ENCODE peak calls at places on chromosomes 3 and 15, in six cellular contexts. One of them, this sample, is unnamed.

GRCh38 chr3:192929146-192929545 is 11.5 kb upstream of the MB21D2 start:
- DNase-seq in A549: peak
- DNase-seq in cardiac muscle cell: no peak
- DNase-seq in substantia nigra: no peak
- DNase-seq in left lung: no peak
- DNase-seq in AG04450: no peak
- DNase-seq in this sample: no peak

GRCh38 chr3:139312959-139313358 is 30.9 kb upstream of the MRPS22 start:
- DNase-seq in left lung: no peak
- DNase-seq in AG04450: no peak
- DNase-seq in A549: peak
- DNase-seq in cardiac muscle cell: peak
- DNase-seq in substantia nigra: no peak
- DNase-seq in this sample: peak

GRCh38 chr3:153456831-153457545 is 295.0 kb downstream of the RAP2B start:
- DNase-seq in A549: no peak
- DNase-seq in substantia nigra: no peak
- DNase-seq in cardiac muscle cell: no peak
- DNase-seq in AG04450: no peak
- DNase-seq in left lung: no peak
- DNase-seq in this sample: no peak

GRCh38 chr15:85865070-85865684 is 70.5 kb upstream of the KLHL25 start:
- DNase-seq in AG04450: no peak
- DNase-seq in left lung: no peak
- DNase-seq in cardiac muscle cell: peak
- DNase-seq in A549: peak
- DNase-seq in substantia nigra: peak
- DNase-seq in this sample: no peak

GRCh38 chr3:129013491-129013891 is 12.4 kb downstream of the EFCC1 start:
- DNase-seq in A549: peak
- DNase-seq in left lung: no peak
- DNase-seq in substantia nigra: no peak
- DNase-seq in AG04450: no peak
- DNase-seq in cardiac muscle cell: no peak
- DNase-seq in this sample: no peak

GRCh38 chr15:40149339-40149738 is 11.5 kb upstream of the BUB1B start:
- DNase-seq in AG04450: no peak
- DNase-seq in substantia nigra: no peak
- DNase-seq in cardiac muscle cell: no peak
- DNase-seq in A549: no peak
- DNase-seq in left lung: no peak
- DNase-seq in this sample: no peak

GRCh38 chr3:76198086-76198485 is 412.7 kb upstream of the ZNF717 start:
- DNase-seq in left lung: no peak
- DNase-seq in A549: no peak
- DNase-seq in AG04450: no peak
- DNase-seq in substantia nigra: no peak
- DNase-seq in cardiac muscle cell: no peak
- DNase-seq in this sample: no peak

GRCh38 chr3:47380026-47380600 is 708 bp upstream of the PTPN23 start:
- DNase-seq in cardiac muscle cell: no peak
- DNase-seq in AG04450: no peak
- DNase-seq in left lung: no peak
- DNase-seq in A549: no peak
- DNase-seq in substantia nigra: no peak
- DNase-seq in this sample: no peak

GRCh38 chr15:78685157-78685830 is 44.3 kb upstream of the CHRNB4 start:
- DNase-seq in AG04450: no peak
- DNase-seq in left lung: no peak
- DNase-seq in cardiac muscle cell: no peak
- DNase-seq in substantia nigra: no peak
- DNase-seq in A549: no peak
- DNase-seq in this sample: no peak

GRCh38 chr3:184316792-184317191 is 2.4 kb downstream of the EIF4G1 start:
- DNase-seq in left lung: no peak
- DNase-seq in A549: no peak
- DNase-seq in AG04450: no peak
- DNase-seq in substantia nigra: no peak
- DNase-seq in cardiac muscle cell: no peak
- DNase-seq in this sample: no peak

GRCh38 chr3:29331830-29332637 is 51.2 kb downstream of the RBMS3 start:
- DNase-seq in left lung: no peak
- DNase-seq in substantia nigra: no peak
- DNase-seq in AG04450: no peak
- DNase-seq in A549: peak
- DNase-seq in cardiac muscle cell: no peak
- DNase-seq in this sample: peak

GRCh38 chr3:9500108-9501050 is 53.2 kb downstream of the LHFPL4 start:
- DNase-seq in substantia nigra: peak
- DNase-seq in left lung: peak
- DNase-seq in A549: peak
- DNase-seq in cardiac muscle cell: peak
- DNase-seq in AG04450: no peak
- DNase-seq in this sample: peak

GRCh38 chr3:4793311-4793710 is 185.9 kb upstream of the BHLHE40 start:
- DNase-seq in A549: no peak
- DNase-seq in cardiac muscle cell: no peak
- DNase-seq in left lung: no peak
- DNase-seq in AG04450: no peak
- DNase-seq in substantia nigra: no peak
- DNase-seq in this sample: no peak

GRCh38 chr15:77034620-77035467 is 36.1 kb downstream of the TSPAN3 start:
- DNase-seq in left lung: peak
- DNase-seq in AG04450: no peak
- DNase-seq in substantia nigra: no peak
- DNase-seq in cardiac muscle cell: no peak
- DNase-seq in A549: no peak
- DNase-seq in this sample: no peak

GRCh38 chr3:100525753-100526612 is 33.6 kb downstream of the TMEM45A start:
- DNase-seq in left lung: peak
- DNase-seq in cardiac muscle cell: peak
- DNase-seq in A549: peak
- DNase-seq in substantia nigra: no peak
- DNase-seq in AG04450: no peak
- DNase-seq in this sample: peak

GRCh38 chr3:50380375-50381085 is 21.2 kb upstream of the TMEM115 start:
- DNase-seq in substantia nigra: no peak
- DNase-seq in cardiac muscle cell: no peak
- DNase-seq in left lung: no peak
- DNase-seq in AG04450: no peak
- DNase-seq in A549: no peak
- DNase-seq in this sample: no peak

GRCh38 chr15:72790302-72790955 is 6.9 kb upstream of the ADPGK start:
- DNase-seq in AG04450: no peak
- DNase-seq in left lung: no peak
- DNase-seq in A549: no peak
- DNase-seq in substantia nigra: no peak
- DNase-seq in cardiac muscle cell: no peak
- DNase-seq in this sample: no peak

GRCh38 chr3:64943861-64944260 is 256.1 kb upstream of the ADAMTS9 start:
- DNase-seq in cardiac muscle cell: no peak
- DNase-seq in left lung: no peak
- DNase-seq in substantia nigra: no peak
- DNase-seq in A549: no peak
- DNase-seq in AG04450: no peak
- DNase-seq in this sample: no peak

GRCh38 chr3:55486857-55487375 is at the start of gene WNT5A:
- DNase-seq in left lung: no peak
- DNase-seq in A549: peak
- DNase-seq in cardiac muscle cell: peak
- DNase-seq in substantia nigra: peak
- DNase-seq in AG04450: no peak
- DNase-seq in this sample: no peak

GRCh38 chr3:70973558-70973957 is 610.0 kb downstream of the FOXP1 start:
- DNase-seq in AG04450: no peak
- DNase-seq in substantia nigra: no peak
- DNase-seq in left lung: no peak
- DNase-seq in cardiac muscle cell: peak
- DNase-seq in A549: peak
- DNase-seq in this sample: peak

GRCh38 chr15:59400103-59400813 is 27.6 kb upstream of the MYO1E start:
- DNase-seq in cardiac muscle cell: no peak
- DNase-seq in AG04450: no peak
- DNase-seq in A549: no peak
- DNase-seq in substantia nigra: no peak
- DNase-seq in left lung: no peak
- DNase-seq in this sample: no peak

GRCh38 chr3:134751831-134752230 is 43.2 kb upstream of the EPHB1 start:
- DNase-seq in substantia nigra: no peak
- DNase-seq in AG04450: no peak
- DNase-seq in A549: no peak
- DNase-seq in left lung: no peak
- DNase-seq in cardiac muscle cell: peak
- DNase-seq in this sample: no peak

GRCh38 chr15:39411102-39411989 is 169.5 kb upstream of the THBS1 start:
- DNase-seq in left lung: no peak
- DNase-seq in A549: no peak
- DNase-seq in AG04450: no peak
- DNase-seq in cardiac muscle cell: peak
- DNase-seq in substantia nigra: no peak
- DNase-seq in this sample: peak

GRCh38 chr3:32284443-32284842 is 46.0 kb downstream of the CMTM8 start:
- DNase-seq in cardiac muscle cell: no peak
- DNase-seq in substantia nigra: no peak
- DNase-seq in left lung: no peak
- DNase-seq in A549: no peak
- DNase-seq in AG04450: no peak
- DNase-seq in this sample: no peak

GRCh38 chr15:30042556-30042955 is 40.2 kb upstream of the GOLGA8J start:
- DNase-seq in cardiac muscle cell: peak
- DNase-seq in A549: no peak
- DNase-seq in AG04450: no peak
- DNase-seq in left lung: no peak
- DNase-seq in substantia nigra: no peak
- DNase-seq in this sample: no peak

GRCh38 chr3:11638669-11639402 is 4.9 kb downstream of the VGLL4 start:
- DNase-seq in left lung: no peak
- DNase-seq in AG04450: no peak
- DNase-seq in substantia nigra: no peak
- DNase-seq in A549: no peak
- DNase-seq in cardiac muscle cell: no peak
- DNase-seq in this sample: no peak

DNA sequence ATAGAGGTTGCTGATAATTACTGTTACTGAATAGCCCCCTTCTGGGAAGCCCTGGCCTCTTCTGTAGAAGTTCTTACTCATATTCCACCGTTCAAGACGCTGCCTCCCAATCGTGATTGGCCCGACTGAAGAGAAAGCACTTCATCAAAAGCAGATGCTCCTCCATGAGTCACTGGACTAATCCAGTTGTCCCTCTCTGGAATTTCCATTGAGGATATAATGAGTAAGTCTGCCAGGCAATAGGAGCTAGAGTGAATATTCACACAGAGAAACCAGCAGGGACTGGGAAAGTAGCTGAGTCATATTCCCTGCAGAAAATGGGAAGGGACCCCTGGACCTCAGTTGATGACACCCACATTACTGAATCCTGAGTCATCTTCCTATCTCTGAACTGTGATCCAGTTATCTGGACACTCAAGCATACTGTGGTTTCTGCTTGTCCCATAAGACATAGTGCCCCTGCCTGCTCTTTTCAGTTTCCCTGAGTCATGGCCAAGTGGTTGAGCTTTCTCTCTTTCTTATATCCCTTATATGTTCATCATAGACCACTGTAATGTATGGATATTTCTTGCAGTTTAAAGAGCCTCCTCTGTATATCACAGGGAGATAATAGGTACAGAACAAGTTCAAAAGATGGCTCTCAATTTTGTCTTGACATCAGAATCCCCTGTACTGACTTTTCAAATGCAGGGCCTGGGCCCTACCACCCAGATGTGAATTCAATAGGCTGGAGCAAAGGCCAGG is 151.2 kb upstream of the CDIN1 start:
- DNase-seq in A549: peak
- DNase-seq in substantia nigra: no peak
- DNase-seq in left lung: no peak
- DNase-seq in AG04450: peak
- DNase-seq in cardiac muscle cell: peak
- DNase-seq in this sample: peak
- H3K27ac ChIP-seq in A549: peak
- H3K27ac ChIP-seq in substantia nigra: no peak
- H3K27ac ChIP-seq in left lung: no peak
- H3K27ac ChIP-seq in AG04450: peak
- H3K27ac ChIP-seq in cardiac muscle cell: no peak
- H3K27ac ChIP-seq in this sample: peak

DNA sequence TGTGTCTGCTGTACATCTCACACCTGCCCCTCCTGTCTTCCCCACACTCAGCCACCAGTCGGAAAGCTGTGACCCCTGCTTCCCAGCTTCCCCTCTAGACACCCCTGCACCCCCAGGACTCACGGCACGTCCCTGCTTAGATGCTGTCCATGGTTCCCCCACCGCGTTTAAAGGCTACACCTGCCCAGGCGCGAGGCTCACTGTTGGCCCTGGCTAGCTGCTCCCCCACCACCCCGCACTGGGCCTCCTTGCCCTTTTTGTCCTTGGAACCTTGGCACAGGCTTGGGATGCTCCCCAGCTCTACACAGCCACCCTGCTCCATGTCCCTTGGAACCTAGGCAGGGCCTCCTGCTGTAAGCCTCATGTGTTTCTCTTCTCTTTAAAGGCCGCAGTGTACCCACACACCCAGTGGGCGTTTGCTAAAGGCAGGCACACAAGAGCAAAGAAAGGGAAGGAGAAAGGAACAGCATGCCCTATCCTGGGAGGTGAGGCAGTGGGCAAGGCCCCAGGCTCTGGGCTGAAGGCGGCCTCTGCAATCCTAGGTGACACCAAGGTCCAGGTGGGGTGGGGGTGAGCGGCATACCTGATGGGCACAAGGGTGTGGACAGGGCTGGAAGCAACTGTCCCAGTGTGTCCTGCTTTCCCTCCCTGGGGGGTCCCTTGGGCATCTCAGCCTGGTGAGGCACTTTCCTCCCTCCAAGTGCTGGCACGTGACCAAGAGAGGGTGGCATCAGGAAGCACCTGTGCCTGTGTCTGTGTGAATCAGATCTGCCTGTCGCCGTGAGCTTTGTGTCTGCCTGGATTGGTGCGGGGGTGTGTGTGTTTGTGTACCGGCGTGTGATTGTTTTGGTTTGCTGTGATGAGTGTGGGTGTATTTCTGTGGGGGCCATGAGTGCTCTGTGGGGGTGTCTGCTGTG is 54.4 kb downstream of the TPRA1 start:
- DNase-seq in AG04450: no peak
- DNase-seq in cardiac muscle cell: no peak
- DNase-seq in A549: no peak
- DNase-seq in substantia nigra: no peak
- DNase-seq in left lung: no peak
- DNase-seq in this sample: no peak
- H3K27ac ChIP-seq in AG04450: no peak
- H3K27ac ChIP-seq in cardiac muscle cell: no peak
- H3K27ac ChIP-seq in A549: no peak
- H3K27ac ChIP-seq in substantia nigra: no peak
- H3K27ac ChIP-seq in left lung: no peak
- H3K27ac ChIP-seq in this sample: no peak

GRCh38 chr15:33126559-33127290 is 67.8 kb downstream of the FMN1 start:
- DNase-seq in cardiac muscle cell: peak
- DNase-seq in AG04450: peak
- DNase-seq in left lung: peak
- DNase-seq in A549: peak
- DNase-seq in substantia nigra: no peak
- DNase-seq in this sample: peak
- H3K27ac ChIP-seq in cardiac muscle cell: peak
- H3K27ac ChIP-seq in AG04450: peak
- H3K27ac ChIP-seq in left lung: no peak
- H3K27ac ChIP-seq in A549: no peak
- H3K27ac ChIP-seq in substantia nigra: no peak
- H3K27ac ChIP-seq in this sample: peak

GRCh38 chr3:30518201-30518864 is 88.1 kb upstream of the TGFBR2 start:
- DNase-seq in cardiac muscle cell: peak
- DNase-seq in substantia nigra: no peak
- DNase-seq in A549: peak
- DNase-seq in AG04450: no peak
- DNase-seq in left lung: no peak
- DNase-seq in this sample: no peak
- H3K27ac ChIP-seq in cardiac muscle cell: no peak
- H3K27ac ChIP-seq in substantia nigra: no peak
- H3K27ac ChIP-seq in A549: peak
- H3K27ac ChIP-seq in AG04450: no peak
- H3K27ac ChIP-seq in left lung: peak
- H3K27ac ChIP-seq in this sample: no peak